ENCODE peak calls at places on chromosomes 12 and 14, in ten cellular contexts. T, H, X, W, R, B, E, Z, P and N are unnamed samples.

GRCh38 chr14:64159588-64159987 is 134.6 kb downstream of the ESR2 start:
- DNase-seq in T (no peak), H (no peak), P (no peak), W (no peak), Z (no peak), R (no peak), X (no peak), B (no peak), E (no peak), N (no peak)

GRCh38 chr14:49512571-49512970 is 73.6 kb downstream of the RPS29 start:
- DNase-seq in P (no peak), B (peak), E (no peak), Z (no peak), X (no peak), W (no peak), R (no peak), H (no peak), T (no peak), N (no peak)

GRCh38 chr12:51863921-51864700 is 15.6 kb upstream of the FIGNL2 start:
- DNase-seq in W (peak), E (no peak), R (no peak), X (no peak), H (no peak), P (no peak), B (peak), T (no peak), Z (no peak), N (no peak)

GRCh38 chr12:108060054-108060453 is 69.0 kb upstream of the WSCD2 start:
- DNase-seq in X (no peak), Z (no peak), H (no peak), T (no peak), W (no peak), E (no peak), R (no peak), P (no peak), B (no peak), N (no peak)

GRCh38 chr14:72178517-72178916 is 246.3 kb downstream of the RGS6 start:
- DNase-seq in X (no peak), H (no peak), B (no peak), P (no peak), E (no peak), R (no peak), T (no peak), W (no peak), Z (no peak), N (no peak)

GRCh38 chr12:32918890-32919791 is 22.6 kb upstream of the PKP2 start:
- DNase-seq in H (no peak), P (peak), X (peak), B (peak), Z (peak), T (peak), E (no peak), R (peak), W (no peak), N (no peak)

GRCh38 chr12:53938276-53939140 is at the start of gene HOXC13:
- DNase-seq in E (no peak), P (peak), W (peak), R (peak), B (peak), Z (peak), T (peak), H (no peak), X (peak), N (no peak)

GRCh38 chr14:105912641-105913180 is 386.3 kb downstream of the TMEM121 start:
- DNase-seq in E (no peak), W (no peak), B (no peak), X (no peak), P (no peak), Z (no peak), H (no peak), R (no peak), T (no peak), N (no peak)

GRCh38 chr14:100588671-100589070 is 1.5 kb upstream of the BEGAIN start:
- DNase-seq in R (no peak), E (no peak), B (no peak), P (no peak), Z (no peak), X (no peak), W (no peak), T (no peak), H (no peak), N (no peak)

GRCh38 chr12:21642707-21643389 is 14.8 kb downstream of the LDHB start:
- DNase-seq in W (no peak), R (no peak), X (no peak), H (no peak), B (no peak), Z (no peak), E (no peak), P (peak), T (peak), N (no peak)

GRCh38 chr14:52080171-52080800 is 11.4 kb upstream of the NID2 start:
- DNase-seq in E (no peak), B (peak), P (peak), Z (no peak), T (peak), H (no peak), W (no peak), R (no peak), X (no peak), N (no peak)

GRCh38 chr14:103408491-103409155 is 23.4 kb downstream of the MARK3 start:
- DNase-seq in T (no peak), P (no peak), E (no peak), X (no peak), R (no peak), Z (no peak), B (no peak), W (no peak), H (no peak), N (no peak)

GRCh38 chr12:56987551-56988053 is 18.7 kb downstream of the ZBTB39 start:
- DNase-seq in W (peak), T (peak), B (peak), P (peak), E (peak), Z (peak), R (peak), X (no peak), H (peak), N (peak)

GRCh38 chr12:7555752-7556151 is 52.2 kb upstream of the CD163 start:
- DNase-seq in X (peak), R (no peak), W (no peak), Z (peak), E (no peak), P (peak), B (peak), H (no peak), T (peak), N (peak)

GRCh38 chr14:66444271-66444987 is 41.7 kb upstream of the CCDC196 start:
- DNase-seq in H (no peak), P (no peak), R (no peak), T (no peak), E (no peak), X (no peak), W (no peak), Z (no peak), B (no peak), N (no peak)

GRCh38 chr14:100535287-100536131 is 51.7 kb downstream of the BEGAIN start:
- DNase-seq in Z (no peak), X (no peak), P (no peak), B (no peak), H (peak), T (no peak), R (no peak), E (peak), W (peak), N (no peak)

GRCh38 chr12:71548906-71549305 is 109.3 kb downstream of the LGR5 start:
- DNase-seq in B (no peak), X (no peak), Z (no peak), E (no peak), W (no peak), H (no peak), P (no peak), R (no peak), T (no peak), N (no peak)

GRCh38 chr14:24067133-24068082 is 4.0 kb upstream of the CPNE6 start:
- DNase-seq in H (no peak), X (no peak), T (no peak), P (no peak), B (no peak), W (no peak), E (no peak), R (no peak), Z (no peak), N (no peak)

GRCh38 chr12:58364389-58365086 is 423.2 kb downstream of the ATP23 start:
- DNase-seq in P (peak), X (peak), Z (peak), W (no peak), T (peak), R (no peak), H (no peak), E (no peak), B (peak), N (no peak)

GRCh38 chr14:22448035-22448904 is 140.8 kb downstream of the DAD1 start:
- DNase-seq in B (peak), E (no peak), X (no peak), T (no peak), H (no peak), W (no peak), Z (no peak), R (no peak), P (no peak), N (peak)

GRCh38 chr14:104467641-104468040 is 111.9 kb upstream of the C14orf180 start:
- DNase-seq in R (no peak), X (no peak), Z (no peak), W (no peak), T (no peak), B (no peak), H (no peak), E (no peak), P (no peak), N (no peak)

GRCh38 chr12:3125674-3126073 is 48.5 kb downstream of the TSPAN9 start:
- DNase-seq in H (no peak), E (no peak), W (no peak), X (no peak), B (no peak), T (no peak), R (no peak), Z (no peak), P (no peak), N (no peak)

GRCh38 chr14:22375321-22375930 is 213.6 kb downstream of the DAD1 start:
- DNase-seq in P (peak), R (peak), E (no peak), B (peak), T (peak), Z (peak), X (no peak), W (no peak), H (no peak), N (no peak)

GRCh38 chr12:12240671-12241345 is 26.0 kb downstream of the LRP6 start:
- DNase-seq in P (no peak), X (no peak), B (no peak), T (peak), H (no peak), W (no peak), Z (no peak), R (no peak), E (no peak), N (no peak)

GRCh38 chr12:25694072-25694471 is 141.0 kb upstream of the LMNTD1 start:
- DNase-seq in T (peak), W (no peak), Z (peak), P (peak), B (peak), E (no peak), X (no peak), R (no peak), H (no peak), N (no peak)

GRCh38 chr12:107487011-107487680 is 198.5 kb upstream of the PWP1 start:
- DNase-seq in T (no peak), P (no peak), H (no peak), E (no peak), B (no peak), Z (no peak), W (no peak), X (no peak), R (peak), N (no peak)

GRCh38 chr14:101255765-101256125 is 305.6 kb upstream of the DIO3 start:
- DNase-seq in P (no peak), W (no peak), H (no peak), T (no peak), B (no peak), Z (no peak), R (no peak), E (no peak), X (no peak), N (no peak)

GRCh38 chr14:77303417-77304156 is 17.1 kb downstream of the POMT2 start:
- DNase-seq in E (no peak), B (peak), R (peak), H (no peak), W (peak), Z (peak), X (no peak), P (peak), T (peak), N (no peak)

GRCh38 chr12:106223485-106224391 is 24.1 kb downstream of the CKAP4 start:
- DNase-seq in Z (peak), E (peak), W (peak), P (peak), T (peak), R (peak), X (no peak), B (peak), H (peak), N (no peak)

GRCh38 chr14:20501346-20501745 is 4.0 kb upstream of the RNASE10 start:
- DNase-seq in P (no peak), X (no peak), T (peak), H (no peak), Z (no peak), B (no peak), R (no peak), W (no peak), E (no peak), N (no peak)

GRCh38 chr12:93689076-93689834 is 12.1 kb downstream of the CRADD start:
- DNase-seq in P (no peak), B (no peak), W (no peak), X (no peak), R (no peak), E (no peak), H (no peak), T (peak), Z (no peak), N (no peak)

GRCh38 chr12:53190108-53190729 is 9.5 kb upstream of the CSAD start:
- DNase-seq in R (peak), T (peak), E (peak), P (peak), Z (peak), X (no peak), H (peak), W (peak), B (peak), N (no peak)

GRCh38 chr12:132740313-132740646 is 21.4 kb downstream of the ANKLE2 start:
- DNase-seq in B (no peak), W (no peak), H (no peak), Z (no peak), E (no peak), T (no peak), X (no peak), P (no peak), R (no peak), N (no peak)

GRCh38 chr14:105485720-105486332 is 860 bp upstream of the CRIP1 start:
- DNase-seq in E (peak), X (no peak), H (peak), B (peak), W (peak), Z (no peak), T (no peak), P (peak), R (no peak), N (peak)

GRCh38 chr12:69102856-69103255 is 136.5 kb upstream of the CPSF6 start:
- DNase-seq in R (no peak), X (no peak), W (no peak), T (no peak), B (no peak), E (no peak), Z (no peak), P (no peak), H (no peak), N (no peak)

GRCh38 chr12:122836027-122836921 is 1.0 kb downstream of the HIP1R start:
- DNase-seq in W (peak), X (no peak), Z (no peak), H (peak), T (peak), P (peak), B (peak), E (peak), R (peak), N (no peak)

GRCh38 chr14:68795602-68796417 is 2.9 kb upstream of the ZFP36L1 start:
- DNase-seq in H (peak), T (peak), B (peak), X (no peak), Z (no peak), P (peak), E (peak), W (peak), R (peak), N (peak)

GRCh38 chr12:77152623-77153193 is 87.3 kb upstream of the E2F7 start:
- DNase-seq in H (no peak), Z (peak), R (no peak), B (peak), P (peak), X (no peak), T (peak), E (no peak), W (no peak), N (no peak)

GRCh38 chr12:27344246-27344645 is 11.6 kb downstream of the BMAL2 start:
- DNase-seq in Z (no peak), P (peak), R (no peak), H (no peak), T (peak), E (no peak), X (no peak), B (no peak), W (no peak), N (no peak)

GRCh38 chr12:71472441-71472911 is 32.9 kb downstream of the LGR5 start:
- DNase-seq in B (no peak), P (peak), W (no peak), R (no peak), X (peak), E (no peak), T (no peak), H (no peak), Z (no peak), N (no peak)